ENCODE peak calls at places on chromosomes 7 and 10, in nine cellular contexts. C, F, B, W, J, L, Q, U and A are unnamed samples.
A peak's percentile ranks its signal among the peaks of the same experiment; 100 is the strongest.

GRCh38 chr7:44608916-44609648 is 2.7 kb downstream of the OGDH start:
- DNase-seq in C (no peak), F (peak; percentile 91), B (no peak), W (no peak), J (no peak), L (peak; percentile 10), Q (no peak), U (peak; percentile 3), A (no peak)

GRCh38 chr7:137441451-137441850 is 97.9 kb upstream of the PTN start:
- DNase-seq in C (no peak), F (peak; percentile 54), B (no peak), W (no peak), J (no peak), L (no peak), Q (no peak), U (no peak), A (no peak)

GRCh38 chr7:17027143-17027802 is 145.5 kb upstream of the AGR3 start:
- DNase-seq in C (no peak), F (peak; percentile 87), B (no peak), W (no peak), J (no peak), L (no peak), Q (no peak), U (peak; percentile 51), A (no peak)

GRCh38 chr10:4159173-4159572 is 374.2 kb upstream of the KLF6 start:
- DNase-seq in C (no peak), F (no peak), B (no peak), W (no peak), J (no peak), L (no peak), Q (no peak), U (no peak), A (no peak)

GRCh38 chr10:361203-362135 is 226.2 kb downstream of the ZMYND11 start:
- DNase-seq in C (no peak), F (no peak), B (no peak), W (no peak), J (no peak), L (no peak), Q (no peak), U (no peak), A (no peak)

GRCh38 chr7:3217166-3217565 is 83.9 kb upstream of the SDK1 start:
- DNase-seq in C (no peak), F (no peak), B (no peak), W (no peak), J (no peak), L (no peak), Q (no peak), U (peak; percentile 27), A (no peak)

GRCh38 chr7:134186022-134186421 is 58.9 kb downstream of the LRGUK start:
- DNase-seq in C (no peak), F (peak; percentile 39), B (no peak), W (no peak), J (no peak), L (no peak), Q (no peak), U (peak; percentile 62), A (no peak)

GRCh38 chr7:142418316-142418715 is 160.5 kb upstream of the PRSS58 start:
- DNase-seq in C (no peak), F (no peak), B (no peak), W (no peak), J (no peak), L (no peak), Q (no peak), U (no peak), A (no peak)

GRCh38 chr10:7408494-7409044 is 2.3 kb downstream of the SFMBT2 start:
- DNase-seq in C (peak; percentile 81), F (no peak), B (peak; percentile 84), W (no peak), J (no peak), L (peak; percentile 22), Q (peak; percentile 71), U (no peak), A (peak; percentile 31)

GRCh38 chr10:34489973-34490372 is 325.1 kb downstream of the PARD3 start:
- DNase-seq in C (no peak), F (peak; percentile 42), B (no peak), W (no peak), J (no peak), L (no peak), Q (no peak), U (peak; percentile 79), A (no peak)